ENCODE peak calls at places on chromosomes 7 and 10, in four cellular contexts. M, L, A and C are unnamed samples. For H3K4me1, the result is how much of the 10 kb centered on the place peaks cover.

GRCh38 chr10:30705086-30705624 is 75.6 kb upstream of the LYZL2 start:
- DNase-seq in M (no peak), L (no peak), A (no peak), C (no peak)

GRCh38 chr7:25358831-25359350 is 130.6 kb upstream of the NPVF start:
- DNase-seq in A (no peak), L (no peak), M (no peak), C (no peak)

GRCh38 chr7:92255308-92255707 is 9.5 kb downstream of the ANKIB1 start:
- DNase-seq in M (no peak), A (no peak), L (peak), C (no peak)

GRCh38 chr10:115094605-115095004 is 1.4 kb downstream of the ATRNL1 start:
- DNase-seq in A (no peak), L (no peak), M (no peak), C (no peak)

GRCh38 chr10:99630439-99630838 is 10.2 kb upstream of the SLC25A28 start:
- DNase-seq in L (no peak), A (peak), M (peak), C (no peak)

GRCh38 chr7:100407285-100408180 is 21.0 kb downstream of the ZCWPW1 start:
- DNase-seq in L (peak), M (peak), A (peak), C (no peak)

GRCh38 chr7:75996476-75996875 is 2.1 kb upstream of the TMEM120A start:
- DNase-seq in M (no peak), L (no peak), A (no peak), C (no peak)

GRCh38 chr10:106931159-106931852 is 233.2 kb downstream of the SORCS1 start:
- DNase-seq in M (peak), A (no peak), L (peak), C (no peak)

GRCh38 chr10:132371641-132372081 is 25.3 kb upstream of the PWWP2B start:
- DNase-seq in A (no peak), M (no peak), L (no peak), C (peak)

GRCh38 chr7:135386776-135387175 is 123.1 kb downstream of the CNOT4 start:
- DNase-seq in L (no peak), M (no peak), A (no peak), C (no peak)

GRCh38 chr10:93438796-93439253 is 43.3 kb downstream of the MYOF start:
- DNase-seq in L (no peak), A (no peak), M (no peak), C (peak)

GRCh38 chr10:43913676-43914235 is 265.1 kb upstream of the ZNF32 start:
- DNase-seq in A (no peak), M (no peak), L (no peak), C (no peak)

GRCh38 chr10:75283150-75284096 is 47.7 kb upstream of the COMTD1 start:
- DNase-seq in A (no peak), M (no peak), L (no peak), C (no peak)

GRCh38 chr10:52477305-52477704 is 163.2 kb downstream of the DKK1 start:
- DNase-seq in M (no peak), L (no peak), A (no peak), C (no peak)

GRCh38 chr7:1169409-1170368 is 9.7 kb upstream of the ZFAND2A start:
- DNase-seq in M (peak), L (peak), A (peak), C (peak)

GRCh38 chr7:36301914-36302771 is 87.5 kb upstream of the ANLN start:
- DNase-seq in L (no peak), A (peak), M (no peak), C (peak)

GRCh38 chr10:18164771-18165361 is 24.6 kb downstream of the CACNB2 start:
- DNase-seq in M (no peak), A (no peak), L (no peak), C (no peak)
- H3K4me3 ChIP-seq in M (no peak), A (no peak), L (no peak), C (no peak)

DNA sequence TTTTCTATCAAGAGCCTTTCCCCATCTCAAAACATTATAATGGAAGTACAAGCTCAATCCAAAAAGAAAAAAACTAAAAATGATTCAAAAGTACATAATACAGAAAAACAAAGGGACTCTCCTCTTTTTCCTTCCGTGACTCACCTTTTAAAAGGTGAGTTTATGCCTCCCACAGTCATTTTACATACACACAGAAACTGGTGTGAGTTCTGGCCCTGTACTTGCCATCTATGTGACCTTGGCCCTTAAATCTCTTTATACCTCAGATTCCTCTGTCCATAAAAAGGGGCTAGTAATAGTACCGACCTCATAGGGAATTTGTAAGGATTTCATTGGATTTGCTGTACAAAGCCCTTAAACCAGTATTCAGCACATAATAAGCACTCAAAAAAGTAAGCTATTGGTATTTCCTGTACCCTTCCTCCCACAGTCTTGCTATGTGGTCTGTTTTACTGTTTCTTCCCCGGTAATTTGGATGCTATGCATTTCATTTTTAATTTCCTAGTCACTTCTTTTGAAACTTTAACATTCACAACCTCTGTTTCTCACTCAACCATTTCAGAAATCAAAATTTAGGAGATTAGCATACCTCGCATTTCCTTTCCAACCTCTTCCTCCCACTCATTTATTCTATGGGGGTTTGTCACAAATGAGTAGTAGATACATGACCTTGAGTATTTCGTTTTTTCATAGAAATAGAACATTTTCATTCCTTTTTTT is 39.0 kb downstream of the STK17A start:
- DNase-seq in L (no peak), A (peak), M (no peak), C (no peak)
- H3K4me1 ChIP-seq in L (half or more), A (under half), M (under half), C (under half)

GRCh38 chr10:128400564-128400963 is 274.3 kb upstream of the MKI67 start:
- DNase-seq in A (no peak), L (no peak), M (no peak), C (no peak)

GRCh38 chr10:128398999-128399398 is 272.8 kb upstream of the MKI67 start:
- DNase-seq in A (no peak), L (no peak), M (no peak), C (no peak)

GRCh38 chr10:128393546-128393945 is 267.3 kb upstream of the MKI67 start:
- DNase-seq in M (no peak), A (no peak), L (no peak), C (no peak)

GRCh38 chr10:128398103-128398502 is 271.9 kb upstream of the MKI67 start:
- DNase-seq in A (no peak), M (no peak), L (no peak), C (no peak)
- H3K27ac ChIP-seq in A (no peak), M (no peak), L (no peak), C (no peak)

GRCh38 chr10:125151170-125151823 is 9.1 kb downstream of the CTBP2 start:
- DNase-seq in L (no peak), A (no peak), M (no peak), C (no peak)
- H3K4me3 ChIP-seq in L (no peak), A (no peak), M (no peak), C (peak)

GRCh38 chr10:71244638-71245419 is 32.5 kb downstream of the UNC5B start:
- DNase-seq in L (peak), A (peak), M (no peak), C (no peak)

GRCh38 chr10:71247804-71248203 is 35.4 kb downstream of the UNC5B start:
- DNase-seq in M (no peak), L (no peak), A (no peak), C (no peak)

GRCh38 chr10:71245420-71246325 is 33.3 kb downstream of the UNC5B start:
- DNase-seq in L (no peak), A (no peak), M (no peak), C (no peak)

GRCh38 chr10:71246591-71247143 is 34.3 kb downstream of the UNC5B start:
- DNase-seq in M (no peak), L (no peak), A (no peak), C (no peak)

GRCh38 chr10:71247306-71247705 is 34.9 kb downstream of the UNC5B start:
- DNase-seq in L (no peak), M (no peak), A (no peak), C (no peak)
- H3K4me1 ChIP-seq in L (under half), M (under half), A (under half), C (under half)